ENCODE peak calls at places on chromosomes 7 and 10, in four cellular contexts. F, A, N and U are unnamed samples. For H3K4me1, the result is how much of the 10 kb centered on the place peaks cover.

GRCh38 chr7:128094111-128094570 is 62.9 kb upstream of the LRRC4 start:
- DNase-seq in F (no peak), A (no peak), N (no peak), U (no peak)

GRCh38 chr7:108368466-108368865 is 87.8 kb downstream of the NRCAM start:
- DNase-seq in F (no peak), A (no peak), N (no peak), U (no peak)

GRCh38 chr7:126574838-126575250 is 677.9 kb downstream of the GRM8 start:
- DNase-seq in F (no peak), A (no peak), N (no peak), U (peak)

GRCh38 chr10:99353182-99353581 is 24.0 kb downstream of the CNNM1 start:
- DNase-seq in F (no peak), A (no peak), N (no peak), U (no peak)

GRCh38 chr10:11245510-11245909 is 227.8 kb downstream of the CELF2 start:
- DNase-seq in F (no peak), A (peak), N (peak), U (no peak)

GRCh38 chr10:80455461-80456345 is 1.6 kb downstream of the TSPAN14 start:
- DNase-seq in F (no peak), A (no peak), N (no peak), U (no peak)

GRCh38 chr10:43235070-43235900 is 31.6 kb downstream of the RASGEF1A start:
- DNase-seq in F (no peak), A (no peak), N (no peak), U (no peak)

GRCh38 chr10:103382769-103383168 is 13.5 kb downstream of the ATP5MK start:
- DNase-seq in F (no peak), A (no peak), N (peak), U (no peak)

GRCh38 chr10:49435225-49435624 is 39.3 kb upstream of the DRGX start:
- DNase-seq in F (no peak), A (no peak), N (no peak), U (peak)

GRCh38 chr7:1993776-1994740 is 238.7 kb downstream of the MAD1L1 start:
- DNase-seq in F (no peak), A (no peak), N (no peak), U (no peak)

GRCh38 chr7:1995426-1995825 is 237.3 kb downstream of the MAD1L1 start:
- DNase-seq in F (no peak), A (no peak), N (no peak), U (no peak)

GRCh38 chr7:1993031-1993685 is 239.6 kb downstream of the MAD1L1 start:
- DNase-seq in F (no peak), A (no peak), N (no peak), U (no peak)

GRCh38 chr7:1992554-1992953 is 240.2 kb downstream of the MAD1L1 start:
- DNase-seq in F (no peak), A (no peak), N (no peak), U (no peak)

DNA sequence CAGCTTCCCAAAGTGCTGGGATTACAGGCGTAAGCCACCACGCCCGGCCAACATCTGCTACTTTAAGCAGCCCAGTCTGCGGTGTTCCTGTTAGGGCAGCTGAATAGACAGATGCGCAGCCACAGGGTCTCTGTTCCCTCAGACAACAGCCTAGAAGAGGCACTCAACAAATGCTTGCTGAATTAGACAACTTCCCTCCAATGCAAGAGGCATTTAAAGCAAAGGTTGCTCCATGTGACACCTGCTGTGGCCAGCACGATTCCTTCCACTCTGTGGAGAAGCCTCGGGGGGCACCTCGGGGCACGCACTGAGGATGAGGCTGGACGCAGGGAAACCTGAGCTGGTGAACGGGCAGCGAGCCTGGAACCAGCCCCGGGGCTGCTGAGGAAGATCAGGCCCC is 237.8 kb downstream of the MAD1L1 start:
- DNase-seq in F (no peak), A (no peak), N (no peak), U (no peak)
- H3K4me1 ChIP-seq in F (under half), A (under half), N (under half), U (under half)

GRCh38 chr10:73908853-73909611 is 1.9 kb upstream of the PLAU start:
- DNase-seq in F (peak), A (peak), N (peak), U (no peak)
- TF ChIP-seq REST in F (no peak), A (no peak), N (no peak), U (no peak)

GRCh38 chr7:119065966-119066365 is 841.5 kb downstream of the ANKRD7 start:
- DNase-seq in F (no peak), A (no peak), N (no peak), U (no peak)
- TF ChIP-seq CREB1 in F (no peak), A (no peak), N (no peak), U (no peak)

GRCh38 chr7:27123477-27124053 is 7.0 kb downstream of the HOXA4 start:
- DNase-seq in F (no peak), A (no peak), N (no peak), U (peak)

GRCh38 chr7:27119412-27119911 is 11.1 kb downstream of the HOXA4 start:
- DNase-seq in F (no peak), A (no peak), N (no peak), U (no peak)

GRCh38 chr7:27123021-27123476 is 7.5 kb downstream of the HOXA4 start:
- DNase-seq in F (peak), A (no peak), N (no peak), U (peak)

GRCh38 chr7:27122075-27122910 is 8.3 kb downstream of the HOXA4 start:
- DNase-seq in F (peak), A (no peak), N (no peak), U (peak)

GRCh38 chr7:27121656-27122055 is 8.9 kb downstream of the HOXA4 start:
- DNase-seq in F (no peak), A (no peak), N (no peak), U (no peak)
- H3K4me1 ChIP-seq in F (half or more), A (under half), N (under half), U (under half)